ENCODE peak calls at places on chromosomes 12 and 14, in four cellular contexts. F is upper lobe of right lung, I is gastrocnemius medialis, G is testis. M is an unnamed sample.

GRCh38 chr14:99245541-99246511 is 26.2 kb downstream of the BCL11B start:
- DNase-seq in F (no peak), I (no peak), G (no peak), M (no peak)

GRCh38 chr14:64763801-64764511 is 59.7 kb downstream of the PLEKHG3 start:
- DNase-seq in F (no peak), I (no peak), G (peak; percentile 49), M (no peak)

GRCh38 chr12:66103011-66103913 is 27.3 kb downstream of the LLPH start:
- DNase-seq in F (no peak), I (no peak), G (no peak), M (no peak)

GRCh38 chr12:116708826-116709756 is 28.8 kb downstream of the SPRING1 start:
- DNase-seq in F (no peak), I (peak; percentile 33), G (peak; percentile 79), M (no peak)

GRCh38 chr12:76226397-76226796 is 121.8 kb downstream of the BBS10 start:
- DNase-seq in F (no peak), I (no peak), G (no peak), M (no peak)

GRCh38 chr14:59310644-59311043 is 122.2 kb downstream of the DAAM1 start:
- DNase-seq in F (no peak), I (no peak), G (no peak), M (no peak)

GRCh38 chr12:108313609-108314331 is 25.3 kb downstream of the CMKLR1 start:
- DNase-seq in F (peak; percentile 70), I (no peak), G (no peak), M (peak; percentile 84)

GRCh38 chr14:101721111-101721510 is 40.4 kb upstream of the PPP2R5C start:
- DNase-seq in F (no peak), I (no peak), G (no peak), M (no peak)

GRCh38 chr12:91144053-91144452 is 32.8 kb upstream of the LUM start:
- DNase-seq in F (no peak), I (no peak), G (no peak), M (no peak)

GRCh38 chr12:91986084-91986483 is 159.6 kb downstream of the BTG1 start:
- DNase-seq in F (no peak), I (no peak), G (no peak), M (no peak)

GRCh38 chr12:122265433-122265832 is 861 bp downstream of the VPS33A start:
- DNase-seq in F (no peak), I (no peak), G (no peak), M (no peak)

GRCh38 chr12:108468149-108468968 is 46.7 kb upstream of the FICD start:
- DNase-seq in F (no peak), I (no peak), G (no peak), M (no peak)

GRCh38 chr12:2960432-2960956 is 1.3 kb downstream of the TEAD4 start:
- DNase-seq in F (no peak), I (peak; percentile 62), G (no peak), M (no peak)

GRCh38 chr12:30989754-30990153 is 63.2 kb downstream of the TSPAN11 start:
- DNase-seq in F (no peak), I (no peak), G (peak; percentile 50), M (no peak)

GRCh38 chr12:108635997-108636808 is 2.5 kb upstream of the SELPLG start:
- DNase-seq in F (no peak), I (no peak), G (no peak), M (no peak)

GRCh38 chr14:89121961-89122675 is 294.9 kb downstream of the FOXN3 start:
- DNase-seq in F (no peak), I (no peak), G (no peak), M (no peak)

GRCh38 chr12:127742231-127742630 is 524.7 kb upstream of the TMEM132C start:
- DNase-seq in F (no peak), I (no peak), G (no peak), M (no peak)

GRCh38 chr12:53963434-53964314 is 9.0 kb downstream of the HOXC12 start:
- DNase-seq in F (no peak), I (no peak), G (no peak), M (no peak)

GRCh38 chr12:47773062-47773857 is at the start of gene SLC48A1:
- DNase-seq in F (peak; percentile 90), I (peak; percentile 58), G (peak; percentile 79), M (no peak)

GRCh38 chr14:52329678-52330376 is 15.7 kb downstream of the PTGER2 start:
- DNase-seq in F (no peak), I (no peak), G (no peak), M (no peak)

GRCh38 chr12:91618281-91618680 is 435.7 kb upstream of the DCN start:
- DNase-seq in F (no peak), I (no peak), G (no peak), M (no peak)

GRCh38 chr12:128486951-128487350 is 220.0 kb downstream of the TMEM132C start:
- DNase-seq in F (no peak), I (no peak), G (no peak), M (no peak)

GRCh38 chr12:2082321-2082720 is 29.5 kb downstream of the CACNA1C start:
- DNase-seq in F (no peak), I (no peak), G (no peak), M (no peak)

DNA sequence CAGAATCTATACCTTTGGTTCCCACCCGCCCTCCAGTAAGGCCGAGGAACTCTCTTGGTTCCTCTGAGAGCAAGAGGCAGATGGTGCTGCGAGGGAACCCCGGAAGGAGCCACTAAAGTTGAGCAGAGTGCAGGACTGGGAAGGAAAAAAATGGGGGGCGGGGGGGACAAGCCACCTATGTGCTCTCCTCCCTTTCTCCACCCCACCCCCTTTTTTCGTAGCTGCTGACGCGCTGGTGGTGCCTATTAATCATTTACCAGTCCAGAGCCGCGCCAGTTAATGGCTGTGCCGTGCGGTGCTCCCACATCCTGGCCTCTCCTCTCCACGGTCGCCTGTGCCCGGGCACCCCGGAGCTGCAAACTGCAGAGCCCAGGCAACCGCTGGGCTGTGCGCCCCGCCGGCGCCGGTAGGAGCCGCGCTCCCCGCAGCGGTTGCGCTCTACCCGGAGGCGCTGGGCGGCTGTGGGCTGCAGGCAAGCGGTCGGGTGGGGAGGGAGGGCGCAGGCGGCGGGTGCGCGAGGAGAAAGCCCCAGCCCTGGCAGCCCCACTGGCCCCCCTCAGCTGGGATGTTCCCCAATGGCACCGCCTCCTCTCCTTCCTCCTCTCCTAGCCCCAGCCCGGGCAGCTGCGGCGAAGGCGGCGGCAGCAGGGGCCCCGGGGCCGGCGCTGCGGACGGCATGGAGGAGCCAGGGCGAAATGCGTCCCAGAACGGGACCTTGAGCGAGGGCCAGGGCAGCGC is 1.3 kb downstream of the SSTR1 start:
- DNase-seq in F (peak; percentile 66), I (no peak), G (no peak), M (no peak)
- TF ChIP-seq CTCF in F (peak; percentile 20), I (no peak), G (no peak), M (no peak)

DNA sequence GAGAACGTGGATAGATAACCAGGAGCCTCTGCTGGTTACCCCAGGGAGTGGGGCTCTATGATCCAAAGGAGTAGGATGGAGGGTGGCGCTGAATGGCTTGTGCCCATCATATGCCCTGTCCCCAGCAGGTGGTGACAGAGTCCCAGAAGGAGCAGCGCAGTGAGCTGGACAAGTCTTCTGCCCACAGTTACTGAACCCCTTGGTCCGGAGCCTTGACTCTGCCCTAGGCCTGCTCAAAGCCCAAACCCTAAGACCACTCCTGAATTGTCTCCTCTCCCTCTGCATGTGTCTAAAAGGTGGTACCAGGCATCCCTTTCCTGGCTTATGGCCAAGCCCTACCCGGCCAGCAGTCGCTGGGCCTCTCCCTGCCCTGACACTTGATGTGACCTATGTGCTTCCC is 3.2 kb downstream of the PRPH start:
- DNase-seq in F (no peak), I (no peak), G (peak; percentile 26), M (no peak)
- TF ChIP-seq CTCF in F (no peak), I (no peak), G (no peak), M (no peak)

GRCh38 chr14:56723418-56723817 is 86.9 kb downstream of the OTX2 start:
- DNase-seq in F (no peak), I (no peak), G (no peak), M (no peak)
- TF ChIP-seq CTCF in F (no peak), I (no peak), G (no peak), M (no peak)

GRCh38 chr12:32680787-32681186 is 1.7 kb downstream of the DNM1L start:
- DNase-seq in F (no peak), I (no peak), G (no peak), M (no peak)

GRCh38 chr12:32679910-32680217 is 763 bp downstream of the DNM1L start:
- DNase-seq in F (no peak), I (no peak), G (no peak), M (no peak)

GRCh38 chr12:32681272-32681671 is 2.2 kb downstream of the DNM1L start:
- DNase-seq in F (no peak), I (no peak), G (no peak), M (no peak)

DNA sequence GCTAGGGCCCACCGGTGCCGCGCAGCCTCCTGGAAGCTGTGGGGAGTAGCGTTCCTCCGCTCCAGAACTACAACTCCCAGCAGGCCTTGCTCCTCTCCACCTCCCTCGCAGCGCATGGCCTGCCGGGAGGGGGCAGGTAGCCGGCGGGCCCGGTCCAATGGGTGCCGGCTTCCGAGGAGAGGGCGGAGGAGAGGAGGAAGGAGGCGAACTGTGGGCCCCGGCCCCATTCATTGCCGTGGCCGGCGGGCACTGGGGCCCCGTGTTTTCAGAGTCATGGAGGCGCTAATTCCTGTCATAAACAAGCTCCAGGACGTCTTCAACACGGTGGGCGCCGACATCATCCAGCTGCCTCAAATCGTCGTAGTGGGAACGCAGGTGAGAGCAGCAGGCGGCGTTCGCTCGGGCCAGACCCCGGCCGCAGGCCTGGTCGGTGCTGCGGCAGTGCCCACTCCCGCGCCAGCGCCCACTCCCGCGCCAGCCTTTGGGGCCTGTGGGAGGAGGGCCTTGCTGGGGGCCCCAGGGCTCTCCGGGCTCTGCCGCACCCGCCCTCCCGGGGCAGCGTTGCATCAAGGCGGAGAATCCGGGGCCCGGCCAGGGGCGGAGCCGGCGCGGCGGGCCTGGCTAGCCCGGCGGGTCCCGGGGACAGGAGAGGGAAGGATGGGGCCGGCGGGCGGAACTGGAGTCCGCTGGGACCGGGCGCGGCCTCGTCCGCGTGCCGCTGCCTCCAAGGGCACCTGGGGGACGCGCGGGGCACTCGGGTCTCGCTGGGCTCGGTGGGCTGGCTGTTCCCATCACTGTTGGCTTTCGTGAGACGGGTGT is at the start of gene DNM1L:
- DNase-seq in F (peak; percentile 97), I (peak; percentile 91), G (peak; percentile 97), M (peak; percentile 92)
- TF ChIP-seq CTCF in F (no peak), I (no peak), G (no peak), M (no peak)

GRCh38 chr12:114013601-114014345 is 47.6 kb upstream of the RBM19 start:
- DNase-seq in F (no peak), I (no peak), G (no peak), M (no peak)
- TF ChIP-seq CTCF in F (no peak), I (no peak), G (no peak), M (no peak)

DNA sequence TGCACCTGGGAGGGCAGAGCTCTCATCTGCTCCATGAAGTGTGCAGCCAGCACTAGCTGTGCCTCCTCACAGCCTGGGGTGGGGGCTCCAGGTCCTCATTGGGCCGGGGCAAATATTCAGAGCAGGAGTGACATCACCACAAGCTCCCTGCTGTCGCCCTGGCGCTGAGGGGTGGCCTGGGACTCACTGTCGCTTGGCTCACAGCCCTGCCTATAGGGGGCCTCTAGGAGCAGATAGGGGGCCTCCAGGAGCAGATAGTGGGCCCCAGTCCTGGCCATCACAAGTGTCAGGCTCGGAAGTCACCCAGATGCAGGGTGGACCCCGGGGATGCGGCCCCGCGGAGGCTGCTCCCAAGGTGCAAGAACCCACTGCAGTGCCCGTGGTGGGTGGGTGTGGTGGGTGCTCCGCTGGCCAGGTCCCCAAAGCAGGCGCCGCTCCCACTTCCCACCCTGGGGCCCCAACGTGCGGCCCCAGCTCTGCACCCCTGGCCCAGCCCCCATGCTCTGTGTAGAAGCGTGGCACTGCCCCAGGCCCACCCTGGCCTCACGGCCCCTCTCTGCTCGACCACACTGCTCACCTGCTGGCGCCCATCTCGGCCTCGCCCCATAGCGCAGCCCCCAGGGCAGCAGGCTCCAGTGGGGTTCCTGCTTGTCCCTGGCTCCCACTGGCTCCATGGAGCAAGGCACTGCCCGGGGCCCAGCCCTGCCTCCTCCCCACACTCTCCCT is 18.0 kb downstream of the SYNJ2BP start:
- DNase-seq in F (peak; percentile 61), I (no peak), G (no peak), M (no peak)
- TF ChIP-seq CTCF in F (no peak), I (no peak), G (no peak), M (no peak)